ENCODE peak calls at places on chromosomes 6 and 20, in six cellular contexts. G is SJSA1, Y is heart left ventricle, C is tibial artery, L is GM23248, R is heart right ventricle. E is an unnamed sample.

GRCh38 chr20:24701027-24701426 is 231.6 kb downstream of the SYNDIG1 start:
- DNase-seq in R (no peak), G (no peak), Y (no peak), C (peak; percentile 43), L (no peak), E (no peak)

GRCh38 chr6:167495506-167496391 is 170.9 kb downstream of the TTLL2 start:
- DNase-seq in R (no peak), Y (no peak), L (no peak), C (peak; percentile 45), G (no peak), E (no peak)

GRCh38 chr6:11202513-11203305 is 29.8 kb downstream of the NEDD9 start:
- DNase-seq in Y (no peak), L (no peak), G (peak; percentile 54), R (no peak), C (no peak), E (no peak)

GRCh38 chr6:44058617-44059358 is 68.5 kb downstream of the MRPL14 start:
- DNase-seq in C (peak; percentile 91), R (peak; percentile 83), Y (peak; percentile 75), L (peak; percentile 100), G (peak; percentile 96), E (peak; percentile 57)

GRCh38 chr6:117266267-117266797 is 974 bp downstream of the VGLL2 start:
- DNase-seq in G (no peak), Y (no peak), L (peak; percentile 12), C (no peak), R (no peak), E (no peak)

GRCh38 chr6:166957087-166957804 is 896 bp upstream of the RNASET2 start:
- DNase-seq in R (peak; percentile 32), G (no peak), L (peak; percentile 58), C (peak; percentile 77), Y (peak; percentile 38), E (peak; percentile 69)

GRCh38 chr6:77880501-77880900 is 227.7 kb downstream of the MEI4 start:
- DNase-seq in R (no peak), G (no peak), Y (no peak), C (no peak), L (peak; percentile 2), E (no peak)

GRCh38 chr20:62039738-62040137 is 25.9 kb downstream of the TAF4 start:
- DNase-seq in L (no peak), G (no peak), C (no peak), R (no peak), Y (no peak), E (no peak)

GRCh38 chr6:24720131-24720603 is 1.2 kb upstream of the C6orf62 start:
- DNase-seq in G (peak; percentile 73), L (peak; percentile 81), R (peak; percentile 63), C (peak; percentile 78), Y (peak; percentile 75), E (peak; percentile 58)

GRCh38 chr20:44302026-44302669 is 8.9 kb downstream of the FITM2 start:
- DNase-seq in Y (no peak), G (no peak), R (no peak), L (no peak), C (no peak), E (no peak)

GRCh38 chr6:111861321-111861938 is 11.8 kb downstream of the FYN start:
- DNase-seq in G (no peak), L (no peak), R (no peak), C (no peak), Y (no peak), E (no peak)
- H3K4me1 ChIP-seq in G (no peaks in the 10 kb centered on the region), L (peaks cover 12% of the 10 kb centered on the region), R (peaks cover 52% of the 10 kb centered on the region), C (no peaks in the 10 kb centered on the region), Y (peaks cover 50% of the 10 kb centered on the region), E (no peaks in the 10 kb centered on the region)

DNA sequence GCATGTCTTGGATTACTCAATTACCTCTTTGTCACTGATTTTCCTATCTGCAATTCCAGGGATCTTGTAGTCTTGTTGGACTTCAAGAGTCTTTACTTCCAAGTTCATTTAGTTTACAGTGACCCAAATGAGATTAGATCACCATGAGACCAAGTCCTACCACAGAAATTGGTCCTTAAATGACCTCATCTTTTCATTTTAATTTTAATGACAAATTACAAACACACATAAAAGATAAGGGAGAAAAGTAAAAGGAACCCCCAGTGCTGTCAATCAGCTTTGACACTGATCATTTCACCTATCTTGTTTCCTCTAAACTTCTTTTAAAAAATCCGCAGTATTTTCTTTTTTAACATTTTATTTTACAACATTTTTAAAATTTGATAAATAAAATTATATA is 54.9 kb upstream of the FYN start:
- DNase-seq in C (no peak), Y (no peak), L (no peak), R (no peak), G (no peak), E (no peak)
- H3K27ac ChIP-seq in C (no peak overlapping the region), Y (no peak overlapping the region), L (no peak overlapping the region), R (no peak overlapping the region), G (no peak overlapping the region), E (no peak overlapping the region)

GRCh38 chr6:68710496-68710895 is 75.4 kb downstream of the ADGRB3 start:
- DNase-seq in R (no peak), C (no peak), G (no peak), L (no peak), Y (no peak), E (no peak)

GRCh38 chr6:68710916-68711315 is 75.8 kb downstream of the ADGRB3 start:
- DNase-seq in L (no peak), C (no peak), G (no peak), Y (no peak), R (no peak), E (no peak)

GRCh38 chr6:68709091-68709490 is 74.0 kb downstream of the ADGRB3 start:
- DNase-seq in L (no peak), R (no peak), Y (no peak), G (no peak), C (no peak), E (no peak)

GRCh38 chr6:68711386-68712000 is 76.4 kb downstream of the ADGRB3 start:
- DNase-seq in Y (no peak), G (no peak), L (no peak), R (no peak), C (no peak), E (no peak)

GRCh38 chr6:68709882-68710281 is 74.8 kb downstream of the ADGRB3 start:
- DNase-seq in C (no peak), G (no peak), R (no peak), L (no peak), Y (no peak), E (no peak)
- H3K4me1 ChIP-seq in C (no peaks in the 10 kb centered on the region), G (no peaks in the 10 kb centered on the region), R (no peaks in the 10 kb centered on the region), L (no peaks in the 10 kb centered on the region), Y (no peaks in the 10 kb centered on the region), E (no peaks in the 10 kb centered on the region)

GRCh38 chr6:52506502-52506875 is 70.4 kb downstream of the TRAM2 start:
- DNase-seq in Y (no peak), G (no peak), R (no peak), L (no peak), C (no peak), E (no peak)
- H3K27ac ChIP-seq in Y (no peak overlapping the region), G (no peak overlapping the region), R (no peak overlapping the region), L (peak overlapping the region; percentile 98), C (no peak overlapping the region), E (no peak overlapping the region)

GRCh38 chr20:31838646-31839292 is 6.6 kb downstream of the FOXS1 start:
- DNase-seq in Y (no peak), C (no peak), G (no peak), L (no peak), R (no peak), E (no peak)
- H3K4me1 ChIP-seq in Y (peaks cover 53% of the 10 kb centered on the region), C (peaks cover 8% of the 10 kb centered on the region), G (peaks cover 100% of the 10 kb centered on the region), L (peaks cover 50% of the 10 kb centered on the region), R (peaks cover 53% of the 10 kb centered on the region), E (no peaks in the 10 kb centered on the region)

GRCh38 chr6:15519681-15520080 is 143.1 kb downstream of the DTNBP1 start:
- DNase-seq in G (no peak), L (no peak), Y (no peak), R (no peak), C (peak; percentile 51), E (no peak)
- H3K27ac ChIP-seq in G (no peak overlapping the region), L (no peak overlapping the region), Y (no peak overlapping the region), R (no peak overlapping the region), C (no peak overlapping the region), E (no peak overlapping the region)

DNA sequence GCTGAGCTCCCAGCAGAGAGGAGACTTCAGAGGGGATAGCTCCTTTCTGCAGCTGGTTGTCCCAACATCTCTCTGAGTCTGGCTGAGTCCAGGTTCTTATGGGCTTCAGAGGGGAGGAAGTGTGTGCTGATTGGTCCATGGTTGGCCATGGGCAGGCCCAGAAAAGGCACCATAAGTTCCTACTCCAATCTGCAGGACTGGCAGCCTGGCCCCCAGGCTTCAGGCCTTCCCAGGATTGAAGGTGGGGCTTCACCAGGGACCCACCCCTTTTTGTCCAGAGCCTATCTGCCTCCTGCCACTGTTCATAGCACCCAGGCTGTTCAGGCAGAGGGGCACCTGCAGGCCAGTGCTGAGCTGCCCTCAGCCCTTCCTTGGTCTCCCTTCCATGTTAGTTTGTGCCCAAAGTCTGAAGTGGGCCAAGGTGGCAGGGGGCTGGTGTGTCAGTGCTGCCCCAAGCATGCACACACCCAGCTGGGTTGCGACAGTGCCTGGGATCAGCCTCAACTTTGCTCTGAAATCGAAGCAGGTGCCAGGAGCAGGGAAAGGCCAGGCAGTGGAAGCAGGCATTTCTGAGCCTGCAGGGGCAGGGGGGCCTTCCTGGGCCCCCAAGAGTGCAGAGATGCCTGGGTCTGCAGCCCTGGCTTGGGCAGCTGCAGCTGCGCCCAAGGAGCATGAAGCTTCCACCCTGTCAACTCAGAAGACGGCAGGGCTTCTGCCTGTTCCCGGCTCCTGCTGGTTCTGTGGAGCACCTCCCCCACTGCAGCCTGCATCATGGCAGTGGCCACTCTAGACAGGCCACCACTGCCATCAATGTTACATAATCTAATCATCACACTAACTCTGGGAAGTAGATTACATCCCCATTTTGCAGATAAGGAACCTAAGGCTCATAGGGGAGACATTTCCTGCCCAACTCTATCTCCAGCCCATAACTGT is 21.4 kb upstream of the TOP1 start:
- DNase-seq in R (no peak), L (no peak), G (no peak), C (peak; percentile 55), Y (no peak), E (no peak)
- H3K4me1 ChIP-seq in R (peaks cover 31% of the 10 kb centered on the region), L (peaks cover 48% of the 10 kb centered on the region), G (peaks cover 72% of the 10 kb centered on the region), C (no peaks in the 10 kb centered on the region), Y (peaks cover 36% of the 10 kb centered on the region), E (peaks cover 5% of the 10 kb centered on the region)

GRCh38 chr6:155125916-155126315 is 130.8 kb downstream of the TIAM2 start:
- DNase-seq in C (no peak), R (no peak), G (no peak), Y (no peak), L (peak; percentile 83), E (no peak)
- H3K27ac ChIP-seq in C (no peak overlapping the region), R (no peak overlapping the region), G (peak overlapping the region; percentile 76), Y (no peak overlapping the region), L (peak overlapping the region; percentile 63), E (no peak overlapping the region)

DNA sequence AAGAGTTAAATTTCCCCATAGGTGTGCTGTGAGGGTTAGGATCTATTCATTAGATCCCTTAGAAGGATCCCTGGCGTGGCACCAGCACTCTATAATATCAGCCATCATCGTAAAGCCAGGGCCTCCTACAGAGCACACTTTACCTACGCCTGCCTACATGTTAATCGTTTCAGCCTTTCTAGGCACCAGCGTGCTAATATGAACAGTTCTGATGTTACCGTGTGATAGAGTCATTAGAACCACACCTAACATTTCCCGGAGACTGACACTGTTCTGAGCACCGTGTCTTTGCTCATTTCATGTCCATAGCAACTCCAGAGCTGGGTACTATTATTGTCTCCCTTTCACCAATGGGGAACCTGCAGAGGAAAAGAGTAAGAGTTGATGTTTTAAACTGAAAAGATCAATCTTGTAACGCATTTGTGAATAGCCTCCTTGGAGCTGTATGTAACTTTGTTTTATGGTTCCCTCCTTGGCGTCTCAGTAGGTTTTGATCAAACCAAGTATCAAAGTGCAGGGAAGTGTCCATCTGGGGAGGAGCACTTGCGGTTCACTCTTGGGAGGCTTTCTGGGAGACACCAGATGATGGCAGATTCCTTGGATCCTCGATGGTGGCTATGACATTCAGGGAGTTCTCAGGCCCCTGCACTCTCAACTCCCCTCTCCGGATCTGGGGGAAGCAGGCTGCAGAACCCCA is 73.8 kb upstream of the KCNG1 start:
- DNase-seq in R (no peak), L (no peak), C (no peak), Y (no peak), G (no peak), E (no peak)
- H3K4me1 ChIP-seq in R (no peaks in the 10 kb centered on the region), L (peaks cover 3% of the 10 kb centered on the region), C (no peaks in the 10 kb centered on the region), Y (no peaks in the 10 kb centered on the region), G (peaks cover 4% of the 10 kb centered on the region), E (no peaks in the 10 kb centered on the region)

E was measured in pancreas.